ENCODE peak calls at places on chromosomes 4 and X, in four cellular contexts. D is gastrocnemius medialis, R is tibial artery, C is thoracic aorta. O is an unnamed sample.
A peak's percentile ranks its signal among the peaks of the same experiment; 100 is the strongest.

GRCh38 chrX:40552768-40553167 is 28.0 kb upstream of the ATP6AP2 start:
- DNase-seq in D (no peak), R (no peak), C (no peak), O (no peak)

GRCh38 chr4:76665139-76665538 is 230.1 kb downstream of the SHROOM3 start:
- DNase-seq in D (no peak), R (no peak), C (no peak), O (peak; percentile 86)

GRCh38 chr4:3384391-3384770 is 57.4 kb upstream of the HGFAC start:
- DNase-seq in D (no peak), R (no peak), C (no peak), O (no peak)

GRCh38 chr4:8439168-8439567 is 1.4 kb downstream of the ACOX3 start:
- DNase-seq in D (no peak), R (no peak), C (no peak), O (no peak)

GRCh38 chrX:12747433-12747832 is 43.8 kb upstream of the PRPS2 start:
- DNase-seq in D (no peak), R (no peak), C (no peak), O (no peak)

GRCh38 chrX:42544883-42545282 is 233.1 kb downstream of the PPP1R2C start:
- DNase-seq in D (no peak), R (no peak), C (no peak), O (no peak)

GRCh38 chrX:75229774-75230173 is 44.1 kb upstream of the UPRT start:
- DNase-seq in D (no peak), R (no peak), C (no peak), O (no peak)

GRCh38 chrX:107000013-107000515 is at the start of gene MORC4:
- DNase-seq in D (peak; percentile 68), R (peak; percentile 87), C (peak; percentile 18), O (peak; percentile 84)

GRCh38 chrX:43813898-43814297 is 68.4 kb downstream of the MAOB start:
- DNase-seq in D (peak; percentile 70), R (no peak), C (no peak), O (no peak)

GRCh38 chr4:150569384-150569987 is 12.5 kb upstream of the MAB21L2 start:
- DNase-seq in D (no peak), R (no peak), C (no peak), O (no peak)

GRCh38 chr4:123785515-123785914 is 388.9 kb downstream of the SPRY1 start:
- DNase-seq in D (peak; percentile 81), R (peak; percentile 82), C (no peak), O (peak; percentile 42)

GRCh38 chrX:32576885-32577284 is 634.5 kb downstream of the DMD start:
- DNase-seq in D (no peak), R (no peak), C (no peak), O (no peak)

GRCh38 chrX:83101961-83102360 is 406.1 kb upstream of the POU3F4 start:
- DNase-seq in D (no peak), R (no peak), C (no peak), O (no peak)
- H3K4me1 ChIP-seq in D (no peaks in the 10 kb centered on the region), R (no peaks in the 10 kb centered on the region), C (no peaks in the 10 kb centered on the region), O (no peaks in the 10 kb centered on the region)

GRCh38 chrX:78548012-78548411 is 111.1 kb downstream of the RTL3 start:
- DNase-seq in D (no peak), R (no peak), C (no peak), O (no peak)

GRCh38 chrX:78543281-78543680 is 115.8 kb downstream of the RTL3 start:
- DNase-seq in D (no peak), R (no peak), C (no peak), O (no peak)

GRCh38 chrX:78540171-78540570 is 119.0 kb downstream of the RTL3 start:
- DNase-seq in D (no peak), R (no peak), C (no peak), O (no peak)

GRCh38 chrX:78545233-78545632 is 113.9 kb downstream of the RTL3 start:
- DNase-seq in D (no peak), R (no peak), C (no peak), O (no peak)
- H3K9me3 ChIP-seq in D (no peaks in the 10 kb centered on the region), R (peaks cover 8% of the 10 kb centered on the region), C (no peaks in the 10 kb centered on the region), O (peaks cover 9% of the 10 kb centered on the region)

GRCh38 chrX:37995428-37995827 is 10.9 kb upstream of the SYTL5 start:
- DNase-seq in D (no peak), R (no peak), C (no peak), O (no peak)
- TF ChIP-seq CTCF in D (no peak), R (no peak), C (no peak), O (no peak)

GRCh38 chr4:9816285-9816684 is 34.9 kb downstream of the DRD5 start:
- DNase-seq in D (no peak), R (no peak), C (no peak), O (no peak)
- H3K4me1 ChIP-seq in D (no peaks in the 10 kb centered on the region), R (no peaks in the 10 kb centered on the region), C (peaks cover 7% of the 10 kb centered on the region), O (no peaks in the 10 kb centered on the region)

GRCh38 chr4:138330531-138330930 is 88.4 kb upstream of the SLC7A11 start:
- DNase-seq in D (no peak), R (no peak), C (no peak), O (no peak)
- H3K9me3 ChIP-seq in D (no peaks in the 10 kb centered on the region), R (no peaks in the 10 kb centered on the region), C (no peaks in the 10 kb centered on the region), O (no peaks in the 10 kb centered on the region)

DNA sequence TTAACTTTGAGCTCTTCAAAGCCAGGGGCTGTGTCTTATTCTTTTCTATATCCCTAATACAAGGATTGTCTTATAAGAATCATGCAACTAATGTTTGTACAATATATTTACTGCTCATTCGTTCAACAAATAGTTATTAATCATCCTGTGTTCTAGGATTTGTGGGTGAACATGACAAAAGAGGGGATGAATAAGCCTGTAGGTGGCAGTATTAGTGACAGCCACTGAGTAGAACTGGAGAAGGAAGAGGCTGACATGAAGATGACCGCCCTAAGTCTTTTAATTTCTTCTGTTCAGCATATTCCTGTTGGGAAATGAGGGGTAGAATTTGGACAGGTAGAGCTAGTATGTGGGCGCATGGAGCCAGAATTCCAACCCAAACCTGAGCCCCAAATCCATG is 11.9 kb upstream of the LINC00632 start:
- DNase-seq in D (no peak), R (no peak), C (no peak), O (no peak)
- TF ChIP-seq CTCF in D (no peak), R (no peak), C (no peak), O (no peak)